ENCODE peak calls at places on chromosomes 1 and 21, in ten cellular contexts. G is GM23338; N is tibial nerve; R is AG04450; D is lower lobe of right lung; Z is left lung; L is right atrium auricular region; K is fibroblast of lung; Q is K562; H is CD8-positive, alpha-beta T cell. M is an unnamed sample.

GRCh38 chr1:156926175-156926574 is 5.7 kb downstream of the LRRC71 start:
- DNase-seq in K (peak; percentile 46), H (peak; percentile 45), R (no peak), L (no peak), Z (peak; percentile 77), Q (peak; percentile 76), G (no peak), D (peak; percentile 84), N (peak; percentile 31), M (peak; percentile 70)

GRCh38 chr1:81801032-81801833 is 499 bp downstream of the ADGRL2 start:
- DNase-seq in N (peak; percentile 75), H (no peak), D (peak; percentile 51), K (peak; percentile 97), Z (peak; percentile 86), Q (no peak), L (peak; percentile 81), R (peak; percentile 66), G (peak; percentile 93), M (peak; percentile 85)

GRCh38 chr1:6009120-6010040 is 17.2 kb upstream of the NPHP4 start:
- DNase-seq in G (no peak), L (no peak), K (no peak), Q (no peak), R (no peak), N (no peak), D (peak; percentile 41), Z (no peak), H (no peak), M (no peak)

GRCh38 chr1:178037510-178038253 is 56.2 kb upstream of the RASAL2 start:
- DNase-seq in N (peak; percentile 44), R (no peak), H (no peak), Z (peak; percentile 86), K (peak; percentile 81), L (peak; percentile 75), Q (peak; percentile 57), G (peak; percentile 94), D (peak; percentile 92), M (peak; percentile 49)

GRCh38 chr1:167476061-167476460 is 42.3 kb downstream of the CD247 start:
- DNase-seq in Q (no peak), L (no peak), N (no peak), R (no peak), K (no peak), Z (no peak), D (no peak), G (no peak), H (no peak), M (no peak)

GRCh38 chr1:67214420-67215174 is 48.3 kb downstream of the IL23R start:
- DNase-seq in Z (no peak), Q (peak; percentile 48), D (no peak), R (no peak), N (peak; percentile 52), K (peak; percentile 31), L (no peak), H (peak; percentile 45), G (peak; percentile 68), M (peak; percentile 40)

GRCh38 chr1:173190101-173190895 is 16.8 kb downstream of the TNFSF4 start:
- DNase-seq in Z (peak; percentile 88), L (peak; percentile 87), G (no peak), K (peak; percentile 86), H (no peak), R (no peak), N (peak; percentile 82), Q (no peak), D (peak; percentile 80), M (peak; percentile 74)

GRCh38 chr21:16211339-16212303 is 481.8 kb downstream of the USP25 start:
- DNase-seq in Z (no peak), K (peak; percentile 13), N (no peak), D (no peak), H (no peak), L (no peak), Q (no peak), G (no peak), R (no peak), M (peak; percentile 22)

GRCh38 chr1:62066713-62067112 is 127.9 kb upstream of the L1TD1 start:
- DNase-seq in G (no peak), N (no peak), Z (no peak), R (no peak), Q (no peak), H (no peak), L (no peak), D (no peak), K (no peak), M (no peak)

GRCh38 chr1:62068978-62069377 is 125.7 kb upstream of the L1TD1 start:
- DNase-seq in D (no peak), R (no peak), H (no peak), Z (no peak), N (peak; percentile 10), L (no peak), K (peak; percentile 39), Q (no peak), G (no peak), M (peak; percentile 16)

GRCh38 chr1:62070384-62071011 is 124.2 kb upstream of the L1TD1 start:
- DNase-seq in H (no peak), Q (peak; percentile 15), R (no peak), N (peak; percentile 13), D (no peak), L (no peak), K (peak; percentile 42), Z (no peak), G (peak; percentile 49), M (peak; percentile 40)

GRCh38 chr1:62071695-62072094 is 123.0 kb upstream of the L1TD1 start:
- DNase-seq in Q (no peak), N (no peak), R (no peak), K (no peak), H (no peak), Z (no peak), G (peak; percentile 35), L (no peak), D (no peak), M (no peak)

DNA sequence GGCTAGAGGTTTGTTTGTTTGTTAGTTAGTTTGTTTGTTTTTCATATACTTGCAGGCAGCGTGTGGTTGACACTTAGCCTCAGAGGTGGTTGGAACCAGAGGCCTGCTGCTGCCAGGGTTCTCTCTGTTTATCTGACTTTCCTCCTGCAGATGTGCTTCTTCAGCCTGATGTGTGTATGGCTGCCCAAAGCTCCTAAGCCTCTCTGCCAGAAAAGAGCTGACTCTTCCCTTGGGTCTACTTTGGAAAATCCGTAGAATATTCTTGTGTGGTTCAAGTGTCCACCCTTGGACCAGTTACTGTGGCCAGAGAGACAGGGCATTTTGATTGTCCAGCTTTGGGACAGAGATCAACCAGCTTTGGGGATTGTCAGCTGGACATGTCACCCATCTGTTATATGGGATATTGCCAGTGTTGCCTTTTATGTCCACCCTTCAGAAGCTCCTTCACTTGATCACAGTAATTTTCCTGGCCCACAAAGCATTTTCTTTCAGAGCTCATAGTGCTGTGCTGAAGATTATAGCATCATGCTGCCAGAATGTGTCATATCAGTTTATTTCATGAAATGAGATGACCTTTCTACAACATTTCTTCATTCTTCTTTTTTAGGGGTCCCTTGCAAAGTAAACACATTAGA is 126.2 kb upstream of the L1TD1 start:
- DNase-seq in Q (no peak), H (no peak), R (no peak), L (no peak), G (no peak), N (no peak), Z (no peak), K (no peak), D (no peak), M (no peak)
- H3K27ac ChIP-seq in Q (no peak overlapping the region), H (no peak overlapping the region), R (no peak overlapping the region), L (peak overlapping the region; percentile 91), G (peak overlapping the region; percentile 3), N (peak overlapping the region; percentile 46), Z (peak overlapping the region; percentile 15), K (no peak overlapping the region), D (peak overlapping the region; percentile 54), M (no peak overlapping the region)

GRCh38 chr1:9160079-9160717 is 31.3 kb upstream of the GPR157 start:
- DNase-seq in G (no peak), Q (no peak), D (no peak), N (no peak), R (no peak), L (no peak), K (no peak), Z (no peak), H (no peak), M (no peak)
- TF ChIP-seq CTCF in G (no peak), Q (no peak), D (no peak), N (no peak), R (no peak), L (no peak), K (no peak), Z (no peak), H (no peak), M (no peak)

GRCh38 chr1:235748747-235749146 is 99.2 kb upstream of the GNG4 start:
- DNase-seq in N (no peak), Z (no peak), D (no peak), Q (no peak), G (no peak), K (no peak), H (no peak), L (no peak), R (no peak), M (no peak)

GRCh38 chr1:235746245-235746644 is 96.7 kb upstream of the GNG4 start:
- DNase-seq in H (no peak), D (no peak), N (no peak), L (no peak), Q (no peak), R (no peak), G (no peak), K (no peak), Z (no peak), M (no peak)

GRCh38 chr1:235749755-235750300 is 100.2 kb upstream of the GNG4 start:
- DNase-seq in K (no peak), D (no peak), R (no peak), G (no peak), H (no peak), L (no peak), Q (no peak), N (no peak), Z (no peak), M (no peak)

GRCh38 chr1:235742914-235743599 is 93.5 kb upstream of the GNG4 start:
- DNase-seq in G (peak; percentile 11), D (no peak), H (no peak), R (no peak), N (no peak), Q (no peak), K (no peak), L (no peak), Z (no peak), M (no peak)

DNA sequence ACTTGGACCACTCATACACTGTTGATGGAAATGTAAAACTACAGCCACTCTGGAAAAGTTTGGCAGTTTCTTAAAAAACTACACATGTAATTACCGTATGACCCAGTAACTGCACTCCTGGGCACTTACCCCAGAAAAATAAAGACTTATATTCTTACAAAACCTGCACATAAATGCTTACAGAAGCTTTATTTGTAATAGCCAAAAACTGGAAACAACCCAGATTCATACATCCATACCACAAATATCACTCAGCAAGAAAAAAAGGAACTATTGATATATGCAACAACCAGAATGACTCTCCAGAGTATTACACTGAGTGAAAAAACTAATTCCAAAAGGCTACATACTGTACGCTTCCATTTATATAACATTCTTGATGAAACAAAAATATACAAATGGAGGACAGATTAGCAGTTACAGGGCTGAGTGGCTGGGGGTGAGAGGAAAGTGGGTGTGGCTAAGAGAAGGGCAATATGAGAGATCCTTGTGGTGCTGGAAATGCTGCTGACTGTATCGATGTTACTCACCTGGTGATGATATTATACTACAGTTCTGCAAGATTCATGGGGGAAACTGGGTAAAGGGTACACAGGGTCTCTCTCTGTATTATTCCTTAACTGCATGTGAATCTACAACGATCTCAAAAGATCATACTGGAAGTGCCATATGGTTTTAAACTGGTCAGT is 96.0 kb upstream of the GNG4 start:
- DNase-seq in K (peak; percentile 87), L (no peak), R (no peak), H (no peak), D (no peak), Z (no peak), Q (no peak), G (no peak), N (no peak), M (no peak)
- H3K4me3 ChIP-seq in K (no peak overlapping the region), L (no peak overlapping the region), R (no peak overlapping the region), H (no peak overlapping the region), D (no peak overlapping the region), Z (no peak overlapping the region), Q (no peak overlapping the region), G (no peak overlapping the region), N (no peak overlapping the region), M (no peak overlapping the region)

GRCh38 chr1:57204091-57204490 is 219.8 kb downstream of the DAB1 start:
- DNase-seq in N (no peak), L (no peak), H (no peak), K (no peak), Q (no peak), Z (no peak), D (no peak), G (no peak), R (no peak), M (no peak)

GRCh38 chr1:57204942-57205787 is 218.7 kb downstream of the DAB1 start:
- DNase-seq in R (no peak), H (no peak), G (peak; percentile 83), Z (no peak), Q (no peak), K (no peak), N (no peak), D (no peak), L (no peak), M (no peak)

GRCh38 chr1:57209495-57209894 is 214.4 kb downstream of the DAB1 start:
- DNase-seq in N (no peak), Q (no peak), G (no peak), Z (no peak), K (no peak), D (no peak), R (no peak), L (no peak), H (no peak), M (no peak)

GRCh38 chr1:57208903-57209302 is 215.0 kb downstream of the DAB1 start:
- DNase-seq in R (no peak), Z (no peak), N (no peak), H (no peak), D (no peak), G (no peak), K (no peak), L (no peak), Q (no peak), M (no peak)

DNA sequence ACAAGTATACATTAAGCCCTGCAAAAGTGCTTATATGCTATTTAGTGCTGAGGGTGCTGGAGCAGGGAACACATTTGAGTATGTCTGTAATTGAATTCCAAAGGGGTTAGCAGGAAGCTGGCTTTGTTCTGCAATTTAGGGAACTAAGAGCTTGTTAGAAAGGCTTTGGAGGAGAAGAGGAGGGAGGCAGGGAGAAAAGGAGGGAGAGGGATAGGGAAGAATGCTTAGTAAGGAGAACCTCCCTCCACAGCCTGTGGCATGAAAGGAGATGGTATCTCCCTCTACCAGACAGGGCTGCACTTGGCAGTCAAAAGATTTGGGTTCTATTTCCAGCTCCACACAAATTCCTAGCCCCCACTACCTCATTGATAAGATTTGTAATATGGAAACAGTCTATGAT is 217.8 kb downstream of the DAB1 start:
- DNase-seq in K (no peak), Q (no peak), H (no peak), R (no peak), L (no peak), Z (no peak), D (no peak), N (no peak), G (peak; percentile 92), M (no peak)
- H3K27ac ChIP-seq in K (no peak overlapping the region), Q (no peak overlapping the region), H (no peak overlapping the region), R (no peak overlapping the region), L (no peak overlapping the region), Z (no peak overlapping the region), D (no peak overlapping the region), N (no peak overlapping the region), G (no peak overlapping the region), M (no peak overlapping the region)

M was measured in brain microvascular endothelial cell.